ENCODE peak calls at places on chromosomes 11 and 22, in ten cellular contexts. T is KBM-7; Y is right atrium auricular region; G is T-helper 1 cell; S is T-cell; I is osteocyte; A is ACHN; K is iris pigment epithelial cell; V is stimulated activated CD8-positive, alpha-beta memory T cell treated with anti-CD3 and anti-CD28 coated beads, Interleukin-15, amount 100 ng/mL, for 24 hours; L is BJ. F is an unnamed sample.

GRCh38 chr11:104410336-104410735 is 246.4 kb upstream of the PDGFD start:
- DNase-seq in T (no peak), Y (no peak), G (no peak), S (no peak), I (no peak), A (no peak), K (peak), V (no peak), L (no peak), F (no peak)

GRCh38 chr11:1656670-1657069 is 27.1 kb downstream of the KRTAP5-5 start:
- DNase-seq in T (no peak), Y (no peak), G (no peak), S (no peak), I (no peak), A (no peak), K (no peak), V (no peak), L (no peak), F (no peak)

GRCh38 chr11:1779806-1780699 is 16.3 kb upstream of the CTSD start:
- DNase-seq in T (no peak), Y (no peak), G (no peak), S (no peak), I (no peak), A (no peak), K (no peak), V (no peak), L (no peak), F (no peak)

GRCh38 chr11:66881927-66882452 is 25.1 kb downstream of the LRFN4 start:
- DNase-seq in T (no peak), Y (no peak), G (no peak), S (no peak), I (no peak), A (no peak), K (no peak), V (no peak), L (no peak), F (no peak)

GRCh38 chr11:2885017-2885675 is 429 bp downstream of the CDKN1C start:
- DNase-seq in T (peak), Y (no peak), G (no peak), S (no peak), I (no peak), A (peak), K (peak), V (no peak), L (no peak), F (peak)

GRCh38 chr11:95154514-95154913 is 64.9 kb downstream of the ENDOD1 start:
- DNase-seq in T (peak), Y (no peak), G (peak), S (peak), I (no peak), A (peak), K (peak), V (no peak), L (no peak), F (peak)

GRCh38 chr11:72737341-72737740 is 14.9 kb downstream of the ARAP1 start:
- DNase-seq in T (no peak), Y (no peak), G (no peak), S (no peak), I (no peak), A (no peak), K (no peak), V (no peak), L (no peak), F (no peak)

GRCh38 chr22:42459273-42460040 is 27.3 kb upstream of the NFAM1 start:
- DNase-seq in T (no peak), Y (no peak), G (no peak), S (no peak), I (no peak), A (no peak), K (no peak), V (no peak), L (no peak), F (no peak)

GRCh38 chr11:1892116-1892515 is 421 bp upstream of the PRR33 start:
- DNase-seq in T (no peak), Y (no peak), G (no peak), S (no peak), I (no peak), A (no peak), K (no peak), V (no peak), L (no peak), F (no peak)

GRCh38 chr11:131095501-131096185 is 179.4 kb upstream of the SNX19 start:
- DNase-seq in T (no peak), Y (no peak), G (no peak), S (no peak), I (no peak), A (no peak), K (no peak), V (no peak), L (no peak), F (no peak)

GRCh38 chr22:27046126-27046525 is 388.7 kb downstream of the MIAT start:
- DNase-seq in T (no peak), Y (no peak), G (no peak), S (no peak), I (no peak), A (no peak), K (no peak), V (no peak), L (no peak), F (no peak)

GRCh38 chr11:15186146-15186545 is 71.4 kb downstream of the INSC start:
- DNase-seq in T (no peak), Y (no peak), G (no peak), S (no peak), I (no peak), A (no peak), K (no peak), V (no peak), L (no peak), F (no peak)

GRCh38 chr11:128835741-128836410 is 31.2 kb downstream of the KCNJ1 start:
- DNase-seq in T (peak), Y (no peak), G (no peak), S (no peak), I (no peak), A (no peak), K (peak), V (no peak), L (no peak), F (no peak)

GRCh38 chr11:66268953-66269906 is 791 bp downstream of the RAB1B start:
- DNase-seq in T (peak), Y (no peak), G (no peak), S (no peak), I (no peak), A (peak), K (peak), V (no peak), L (no peak), F (peak)

GRCh38 chr11:46382644-46383403 is 1.4 kb downstream of the MDK start:
- DNase-seq in T (peak), Y (no peak), G (no peak), S (no peak), I (no peak), A (peak), K (peak), V (no peak), L (no peak), F (no peak)

GRCh38 chr11:108985611-108986279 is 320.9 kb downstream of the DDX10 start:
- DNase-seq in T (no peak), Y (no peak), G (no peak), S (no peak), I (no peak), A (no peak), K (peak), V (no peak), L (no peak), F (no peak)

GRCh38 chr11:7690648-7691047 is 15.6 kb downstream of the OVCH2 start:
- DNase-seq in T (no peak), Y (no peak), G (no peak), S (no peak), I (no peak), A (no peak), K (no peak), V (no peak), L (no peak), F (no peak)

GRCh38 chr22:37095113-37095512 is 14.4 kb downstream of the TMPRSS6 start:
- DNase-seq in T (no peak), Y (no peak), G (no peak), S (no peak), I (no peak), A (no peak), K (no peak), V (no peak), L (no peak), F (no peak)

F was measured in PC-9.